ENCODE peak calls at places on chromosomes 2 and 18, in eight cellular contexts. One of them, this sample, is unnamed.

GRCh38 chr2:105409717-105410116 is 10.9 kb upstream of the FHL2 start:
- DNase-seq in neural progenitor cell: no peak
- DNase-seq in RWPE1: peak
- DNase-seq in tibial nerve: peak
- DNase-seq in cardiac fibroblast: peak
- DNase-seq in osteocyte: peak
- DNase-seq in left ventricle myocardium inferior: peak
- DNase-seq in HL-60: no peak
- DNase-seq in this sample: no peak

GRCh38 chr18:79524181-79525078 is 128.7 kb downstream of the NFATC1 start:
- DNase-seq in neural progenitor cell: no peak
- DNase-seq in RWPE1: no peak
- DNase-seq in tibial nerve: no peak
- DNase-seq in cardiac fibroblast: no peak
- DNase-seq in osteocyte: peak
- DNase-seq in left ventricle myocardium inferior: no peak
- DNase-seq in HL-60: peak
- DNase-seq in this sample: no peak

GRCh38 chr2:181787310-181788048 is 104.1 kb upstream of the ITPRID2 start:
- DNase-seq in neural progenitor cell: no peak
- DNase-seq in RWPE1: no peak
- DNase-seq in tibial nerve: no peak
- DNase-seq in cardiac fibroblast: no peak
- DNase-seq in osteocyte: no peak
- DNase-seq in left ventricle myocardium inferior: no peak
- DNase-seq in HL-60: no peak
- DNase-seq in this sample: no peak

GRCh38 chr2:224562831-224563230 is 22.3 kb downstream of the CUL3 start:
- DNase-seq in neural progenitor cell: no peak
- DNase-seq in RWPE1: no peak
- DNase-seq in tibial nerve: no peak
- DNase-seq in cardiac fibroblast: no peak
- DNase-seq in osteocyte: no peak
- DNase-seq in left ventricle myocardium inferior: no peak
- DNase-seq in HL-60: no peak
- DNase-seq in this sample: no peak

GRCh38 chr2:50723549-50723948 is 308.4 kb downstream of the NRXN1 start:
- DNase-seq in neural progenitor cell: no peak
- DNase-seq in RWPE1: no peak
- DNase-seq in tibial nerve: no peak
- DNase-seq in cardiac fibroblast: no peak
- DNase-seq in osteocyte: no peak
- DNase-seq in left ventricle myocardium inferior: no peak
- DNase-seq in HL-60: no peak
- DNase-seq in this sample: no peak

GRCh38 chr2:25606892-25607291 is 66.5 kb downstream of the DTNB start:
- DNase-seq in neural progenitor cell: peak
- DNase-seq in RWPE1: peak
- DNase-seq in tibial nerve: no peak
- DNase-seq in cardiac fibroblast: peak
- DNase-seq in osteocyte: no peak
- DNase-seq in left ventricle myocardium inferior: no peak
- DNase-seq in HL-60: no peak
- DNase-seq in this sample: no peak

GRCh38 chr2:160325413-160325812 is 125.3 kb upstream of the ITGB6 start:
- DNase-seq in neural progenitor cell: no peak
- DNase-seq in RWPE1: no peak
- DNase-seq in tibial nerve: no peak
- DNase-seq in cardiac fibroblast: no peak
- DNase-seq in osteocyte: no peak
- DNase-seq in left ventricle myocardium inferior: no peak
- DNase-seq in HL-60: no peak
- DNase-seq in this sample: no peak

GRCh38 chr2:97911210-97911921 is 84.4 kb downstream of the TMEM131 start:
- DNase-seq in neural progenitor cell: no peak
- DNase-seq in RWPE1: no peak
- DNase-seq in tibial nerve: no peak
- DNase-seq in cardiac fibroblast: peak
- DNase-seq in osteocyte: no peak
- DNase-seq in left ventricle myocardium inferior: no peak
- DNase-seq in HL-60: peak
- DNase-seq in this sample: no peak

GRCh38 chr2:153477096-153477555 is 1.4 kb downstream of the RPRM start:
- DNase-seq in neural progenitor cell: peak
- DNase-seq in RWPE1: no peak
- DNase-seq in tibial nerve: no peak
- DNase-seq in cardiac fibroblast: no peak
- DNase-seq in osteocyte: no peak
- DNase-seq in left ventricle myocardium inferior: no peak
- DNase-seq in HL-60: no peak
- DNase-seq in this sample: peak

GRCh38 chr2:199819746-199820145 is 31.2 kb downstream of the FTCDNL1 start:
- DNase-seq in neural progenitor cell: no peak
- DNase-seq in RWPE1: no peak
- DNase-seq in tibial nerve: no peak
- DNase-seq in cardiac fibroblast: no peak
- DNase-seq in osteocyte: no peak
- DNase-seq in left ventricle myocardium inferior: no peak
- DNase-seq in HL-60: no peak
- DNase-seq in this sample: no peak

GRCh38 chr2:96806468-96807126 is 9.5 kb upstream of the CNNM3 start:
- DNase-seq in neural progenitor cell: no peak
- DNase-seq in RWPE1: no peak
- DNase-seq in tibial nerve: no peak
- DNase-seq in cardiac fibroblast: no peak
- DNase-seq in osteocyte: no peak
- DNase-seq in left ventricle myocardium inferior: no peak
- DNase-seq in HL-60: no peak
- DNase-seq in this sample: no peak

GRCh38 chr18:61554946-61555361 is 221.7 kb downstream of the CDH20 start:
- DNase-seq in neural progenitor cell: no peak
- DNase-seq in RWPE1: no peak
- DNase-seq in tibial nerve: no peak
- DNase-seq in cardiac fibroblast: no peak
- DNase-seq in osteocyte: no peak
- DNase-seq in left ventricle myocardium inferior: no peak
- DNase-seq in HL-60: no peak
- DNase-seq in this sample: no peak

GRCh38 chr18:38961880-38962279 is 1396.3 kb upstream of the CELF4 start:
- DNase-seq in neural progenitor cell: peak
- DNase-seq in RWPE1: no peak
- DNase-seq in tibial nerve: no peak
- DNase-seq in cardiac fibroblast: no peak
- DNase-seq in osteocyte: no peak
- DNase-seq in left ventricle myocardium inferior: no peak
- DNase-seq in HL-60: no peak
- DNase-seq in this sample: no peak

GRCh38 chr2:145644820-145645302 is 1124.9 kb upstream of the ZEB2 start:
- DNase-seq in neural progenitor cell: peak
- DNase-seq in RWPE1: no peak
- DNase-seq in tibial nerve: no peak
- DNase-seq in cardiac fibroblast: no peak
- DNase-seq in osteocyte: no peak
- DNase-seq in left ventricle myocardium inferior: no peak
- DNase-seq in HL-60: no peak
- DNase-seq in this sample: no peak

GRCh38 chr2:603427-603826 is 73.8 kb downstream of the TMEM18 start:
- DNase-seq in neural progenitor cell: no peak
- DNase-seq in RWPE1: no peak
- DNase-seq in tibial nerve: no peak
- DNase-seq in cardiac fibroblast: no peak
- DNase-seq in osteocyte: peak
- DNase-seq in left ventricle myocardium inferior: no peak
- DNase-seq in HL-60: no peak
- DNase-seq in this sample: no peak

GRCh38 chr2:100820346-100821254 is 661 bp downstream of the NPAS2 start:
- DNase-seq in neural progenitor cell: peak
- DNase-seq in RWPE1: no peak
- DNase-seq in tibial nerve: no peak
- DNase-seq in cardiac fibroblast: no peak
- DNase-seq in osteocyte: no peak
- DNase-seq in left ventricle myocardium inferior: no peak
- DNase-seq in HL-60: no peak
- DNase-seq in this sample: peak

GRCh38 chr2:100823665-100824438 is 3.9 kb downstream of the NPAS2 start:
- DNase-seq in neural progenitor cell: no peak
- DNase-seq in RWPE1: no peak
- DNase-seq in tibial nerve: no peak
- DNase-seq in cardiac fibroblast: peak
- DNase-seq in osteocyte: no peak
- DNase-seq in left ventricle myocardium inferior: no peak
- DNase-seq in HL-60: no peak
- DNase-seq in this sample: no peak

GRCh38 chr2:100821255-100821912 is 1.4 kb downstream of the NPAS2 start:
- DNase-seq in neural progenitor cell: peak
- DNase-seq in RWPE1: no peak
- DNase-seq in tibial nerve: no peak
- DNase-seq in cardiac fibroblast: peak
- DNase-seq in osteocyte: no peak
- DNase-seq in left ventricle myocardium inferior: no peak
- DNase-seq in HL-60: no peak
- DNase-seq in this sample: no peak

GRCh38 chr2:100822587-100823248 is 2.8 kb downstream of the NPAS2 start:
- DNase-seq in neural progenitor cell: no peak
- DNase-seq in RWPE1: peak
- DNase-seq in tibial nerve: peak
- DNase-seq in cardiac fibroblast: peak
- DNase-seq in osteocyte: no peak
- DNase-seq in left ventricle myocardium inferior: no peak
- DNase-seq in HL-60: no peak
- DNase-seq in this sample: no peak

DNA sequence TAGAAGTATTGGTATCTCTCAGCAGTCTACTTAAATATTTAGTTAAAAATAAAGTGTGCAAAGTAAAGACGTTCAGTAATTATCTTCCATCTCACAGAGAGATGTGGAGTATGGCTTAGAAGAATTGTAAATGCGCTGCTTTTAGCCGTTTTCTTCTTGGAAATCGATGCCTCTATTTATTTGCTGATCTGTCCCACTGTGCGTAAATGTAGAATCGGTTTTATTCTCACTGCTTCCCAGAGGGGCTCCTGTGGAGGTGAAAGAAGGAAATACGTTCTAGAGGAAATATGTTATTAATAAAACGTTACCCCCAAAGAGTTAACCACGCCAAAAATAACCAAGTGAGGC is 1.9 kb downstream of the NPAS2 start:
- DNase-seq in neural progenitor cell: no peak
- DNase-seq in RWPE1: no peak
- DNase-seq in tibial nerve: no peak
- DNase-seq in cardiac fibroblast: no peak
- DNase-seq in osteocyte: no peak
- DNase-seq in left ventricle myocardium inferior: no peak
- DNase-seq in HL-60: no peak
- DNase-seq in this sample: no peak
- TF ChIP-seq CTCF in neural progenitor cell: no peak
- TF ChIP-seq CTCF in RWPE1: no peak
- TF ChIP-seq CTCF in tibial nerve: no peak
- TF ChIP-seq CTCF in cardiac fibroblast: no peak
- TF ChIP-seq CTCF in osteocyte: no peak
- TF ChIP-seq CTCF in left ventricle myocardium inferior: no peak
- TF ChIP-seq CTCF in HL-60: no peak
- TF ChIP-seq CTCF in this sample: no peak

DNA sequence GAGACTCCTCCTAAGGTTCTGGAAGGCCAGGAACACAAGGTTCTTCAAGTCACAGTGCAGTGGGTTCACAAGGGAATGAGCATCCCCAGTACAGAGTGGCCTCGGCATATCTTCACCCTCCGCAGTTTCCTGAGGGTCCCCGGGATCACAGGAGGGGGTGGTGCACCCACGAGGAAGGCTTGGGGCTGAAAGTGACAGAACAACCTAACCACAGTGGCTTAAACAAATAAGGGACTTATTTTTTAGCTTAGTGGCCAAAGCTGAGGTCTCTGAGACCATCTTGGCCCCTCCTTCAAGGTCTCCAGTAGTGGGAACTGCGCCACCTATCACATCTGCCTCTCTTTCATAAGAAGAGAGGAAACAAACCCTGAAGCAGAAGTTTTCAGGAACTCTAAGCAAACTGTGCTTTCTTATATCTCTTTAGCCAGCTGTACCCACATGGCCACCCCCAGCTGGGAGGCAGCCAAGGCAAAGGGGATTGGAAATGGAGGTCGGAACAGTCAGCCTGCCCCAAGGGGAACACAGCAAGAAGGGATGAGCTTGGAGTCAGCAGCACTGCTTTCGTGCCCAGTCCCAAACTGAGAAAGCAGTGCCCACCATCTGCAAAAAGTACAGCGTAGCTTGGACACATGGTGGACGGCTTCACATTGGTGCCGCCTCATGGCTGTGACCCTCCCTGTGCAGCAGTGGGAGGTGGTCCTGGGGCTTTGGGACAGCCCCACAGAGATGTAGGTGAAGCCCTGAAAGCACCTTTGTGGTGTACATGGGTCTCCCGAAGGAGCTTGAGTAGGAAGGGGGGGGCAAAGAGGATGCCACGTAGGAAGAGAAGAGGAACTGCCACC is 260.0 kb upstream of the ID2 start:
- DNase-seq in neural progenitor cell: no peak
- DNase-seq in RWPE1: no peak
- DNase-seq in tibial nerve: no peak
- DNase-seq in cardiac fibroblast: no peak
- DNase-seq in osteocyte: no peak
- DNase-seq in left ventricle myocardium inferior: no peak
- DNase-seq in HL-60: no peak
- DNase-seq in this sample: no peak
- TF ChIP-seq CTCF in neural progenitor cell: no peak
- TF ChIP-seq CTCF in RWPE1: no peak
- TF ChIP-seq CTCF in tibial nerve: no peak
- TF ChIP-seq CTCF in cardiac fibroblast: no peak
- TF ChIP-seq CTCF in osteocyte: no peak
- TF ChIP-seq CTCF in left ventricle myocardium inferior: no peak
- TF ChIP-seq CTCF in HL-60: no peak
- TF ChIP-seq CTCF in this sample: no peak

GRCh38 chr18:31553800-31554199 is 37.9 kb upstream of the TTR start:
- DNase-seq in neural progenitor cell: no peak
- DNase-seq in RWPE1: peak
- DNase-seq in tibial nerve: no peak
- DNase-seq in cardiac fibroblast: no peak
- DNase-seq in osteocyte: no peak
- DNase-seq in left ventricle myocardium inferior: no peak
- DNase-seq in HL-60: no peak
- DNase-seq in this sample: no peak
- TF ChIP-seq CTCF in neural progenitor cell: peak
- TF ChIP-seq CTCF in RWPE1: no peak
- TF ChIP-seq CTCF in tibial nerve: no peak
- TF ChIP-seq CTCF in cardiac fibroblast: peak
- TF ChIP-seq CTCF in osteocyte: peak
- TF ChIP-seq CTCF in left ventricle myocardium inferior: no peak
- TF ChIP-seq CTCF in HL-60: no peak
- TF ChIP-seq CTCF in this sample: no peak

DNA sequence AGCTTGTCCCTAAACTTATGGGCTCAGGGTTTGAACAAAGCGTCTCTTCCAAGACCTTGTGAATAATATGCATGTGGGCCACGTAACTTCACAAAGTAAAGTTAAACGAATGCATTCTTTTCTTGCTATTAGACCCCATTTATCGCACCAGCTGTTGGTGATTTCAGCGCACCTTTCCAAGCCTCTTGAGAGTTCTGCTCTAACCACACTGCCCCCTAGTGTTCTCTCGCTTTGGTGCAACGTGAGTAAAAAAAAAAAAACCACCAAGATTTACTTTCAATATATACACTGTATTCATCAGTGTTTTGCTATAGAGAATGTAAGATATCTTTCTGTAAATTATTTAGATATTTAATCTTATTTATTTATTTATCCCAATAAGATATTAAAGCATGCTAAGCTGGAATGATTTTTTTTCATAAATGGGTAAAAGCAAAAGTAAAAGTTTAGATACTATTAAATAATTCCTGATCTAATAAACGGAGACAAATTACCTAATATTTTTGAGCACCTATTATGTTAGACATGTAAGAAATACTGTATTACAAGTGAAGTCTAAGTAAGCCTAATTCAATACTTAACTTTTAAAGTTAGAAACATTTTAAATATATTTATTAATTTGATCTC is 459.5 kb downstream of the DLGAP1 start:
- DNase-seq in neural progenitor cell: peak
- DNase-seq in RWPE1: peak
- DNase-seq in tibial nerve: peak
- DNase-seq in cardiac fibroblast: peak
- DNase-seq in osteocyte: no peak
- DNase-seq in left ventricle myocardium inferior: no peak
- DNase-seq in HL-60: peak
- DNase-seq in this sample: peak
- TF ChIP-seq CTCF in neural progenitor cell: peak
- TF ChIP-seq CTCF in RWPE1: peak
- TF ChIP-seq CTCF in tibial nerve: peak
- TF ChIP-seq CTCF in cardiac fibroblast: peak
- TF ChIP-seq CTCF in osteocyte: peak
- TF ChIP-seq CTCF in left ventricle myocardium inferior: peak
- TF ChIP-seq CTCF in HL-60: peak
- TF ChIP-seq CTCF in this sample: peak

This sample was measured in nephron progenitor cell.